ENCODE peak calls at places on chromosomes 7 and 10, in eight cellular contexts. R is transverse colon, Y is A549, F is A673, K is GM23338, W is fibroblast of pulmonary artery, S is WERI-Rb-1, X is fibroblast of mammary gland. O is an unnamed sample.

GRCh38 chr7:38070718-38071117 is 107.3 kb upstream of the STARD3NL start:
- DNase-seq in R (no peak), Y (peak), S (peak), F (peak), K (peak), W (peak), X (peak), O (peak)

GRCh38 chr7:9324513-9324912 is 891.1 kb downstream of the NXPH1 start:
- DNase-seq in W (no peak), S (no peak), K (no peak), R (no peak), Y (no peak), F (no peak), X (no peak), O (no peak)

GRCh38 chr10:132588301-132589013 is 50.9 kb downstream of the INPP5A start:
- DNase-seq in S (no peak), X (peak), W (peak), F (no peak), K (no peak), R (no peak), Y (no peak), O (no peak)

GRCh38 chr7:157299613-157300405 is 37.0 kb upstream of the DNAJB6 start:
- DNase-seq in K (peak), W (no peak), S (no peak), Y (peak), R (no peak), X (peak), F (peak), O (no peak)

GRCh38 chr7:55067748-55068147 is 48.9 kb downstream of the EGFR start:
- DNase-seq in X (no peak), K (no peak), R (no peak), S (no peak), Y (no peak), W (no peak), F (no peak), O (no peak)

GRCh38 chr10:103710490-103710889 is 144.9 kb downstream of the SH3PXD2A start:
- DNase-seq in K (no peak), S (no peak), W (no peak), R (no peak), X (no peak), Y (no peak), F (no peak), O (no peak)

GRCh38 chr10:100100651-100101525 is 19.2 kb upstream of the CPN1 start:
- DNase-seq in S (peak), X (peak), K (peak), F (peak), Y (peak), W (peak), R (no peak), O (no peak)

GRCh38 chr10:34567854-34568253 is 247.2 kb downstream of the PARD3 start:
- DNase-seq in K (no peak), X (no peak), Y (no peak), S (no peak), F (no peak), R (no peak), W (no peak), O (no peak)

GRCh38 chr7:158318511-158318913 is 269.1 kb downstream of the PTPRN2 start:
- DNase-seq in K (no peak), F (no peak), W (no peak), R (no peak), X (no peak), Y (no peak), S (no peak), O (no peak)

GRCh38 chr10:132793871-132794849 is 8.2 kb upstream of the NKX6-2 start:
- DNase-seq in R (no peak), X (peak), Y (no peak), F (peak), K (no peak), S (peak), W (no peak), O (no peak)

GRCh38 chr7:92808006-92808405 is 28.4 kb downstream of the CDK6 start:
- DNase-seq in R (no peak), X (peak), W (no peak), Y (no peak), K (no peak), S (no peak), F (peak), O (no peak)

GRCh38 chr10:33145451-33146188 is 187.6 kb upstream of the ITGB1 start:
- DNase-seq in F (no peak), X (no peak), Y (no peak), R (no peak), W (no peak), S (no peak), K (no peak), O (no peak)

GRCh38 chr10:34286136-34286739 is 528.9 kb downstream of the PARD3 start:
- DNase-seq in S (no peak), W (no peak), X (peak), Y (no peak), K (no peak), R (no peak), F (no peak), O (no peak)

GRCh38 chr10:19702215-19702614 is 114.0 kb upstream of the PLXDC2 start:
- DNase-seq in Y (no peak), K (no peak), X (peak), F (peak), W (peak), R (no peak), S (no peak), O (no peak)

GRCh38 chr7:27723086-27723485 is 16.9 kb upstream of the TAX1BP1 start:
- DNase-seq in W (peak), K (peak), F (peak), S (no peak), R (no peak), X (no peak), Y (no peak), O (no peak)

GRCh38 chr7:92506363-92506762 is 22.0 kb downstream of the PEX1 start:
- DNase-seq in F (no peak), R (no peak), W (no peak), Y (no peak), X (no peak), S (no peak), K (no peak), O (no peak)

GRCh38 chr7:102996957-102997356 is 77.6 kb downstream of the FBXL13 start:
- DNase-seq in K (no peak), W (no peak), R (no peak), S (no peak), F (no peak), X (no peak), Y (no peak), O (no peak)

GRCh38 chr10:62769574-62770242 is 34.8 kb upstream of the ADO start:
- DNase-seq in K (peak), F (peak), S (no peak), R (no peak), W (peak), X (peak), Y (no peak), O (no peak)

GRCh38 chr7:11231190-11231589 is 257.5 kb downstream of the PHF14 start:
- DNase-seq in Y (no peak), R (no peak), X (no peak), F (no peak), W (no peak), K (no peak), S (no peak), O (no peak)

GRCh38 chr10:97640868-97641811 is 669 bp downstream of the PI4K2A start:
- DNase-seq in F (peak), S (peak), R (peak), K (peak), X (peak), Y (no peak), W (peak), O (no peak)

GRCh38 chr7:10475940-10476641 is 497.6 kb upstream of the PHF14 start:
- DNase-seq in Y (no peak), F (no peak), K (peak), X (no peak), S (peak), W (no peak), R (no peak), O (no peak)

GRCh38 chr7:118755067-118755625 is 530.6 kb downstream of the ANKRD7 start:
- DNase-seq in F (no peak), Y (no peak), S (no peak), R (no peak), K (no peak), W (no peak), X (peak), O (no peak)

GRCh38 chr10:117619710-117620405 is 77.3 kb downstream of the EMX2 start:
- DNase-seq in X (peak), S (no peak), Y (no peak), F (no peak), K (no peak), W (no peak), R (no peak), O (no peak)

GRCh38 chr7:117715784-117716445 is 157.3 kb downstream of the CTTNBP2 start:
- DNase-seq in W (peak), K (peak), Y (peak), F (peak), S (peak), R (peak), X (peak), O (peak)

GRCh38 chr7:32179567-32179966 is 109.4 kb upstream of the PDE1C start:
- DNase-seq in K (no peak), S (no peak), Y (no peak), F (no peak), R (no peak), W (peak), X (peak), O (no peak)

GRCh38 chr7:106566174-106566573 is 94.8 kb downstream of the CCDC71L start:
- DNase-seq in W (no peak), S (no peak), K (no peak), Y (no peak), F (no peak), R (no peak), X (no peak), O (no peak)

GRCh38 chr7:106566672-106567071 is 94.3 kb downstream of the CCDC71L start:
- DNase-seq in K (no peak), S (no peak), W (peak), R (no peak), X (no peak), Y (no peak), F (no peak), O (no peak)

GRCh38 chr7:106568680-106569499 is 92.1 kb downstream of the CCDC71L start:
- DNase-seq in R (no peak), F (peak), X (peak), S (peak), Y (no peak), K (peak), W (peak), O (no peak)

GRCh38 chr7:106569500-106569929 is 91.4 kb downstream of the CCDC71L start:
- DNase-seq in S (no peak), Y (no peak), F (no peak), K (no peak), R (no peak), X (no peak), W (no peak), O (no peak)

DNA sequence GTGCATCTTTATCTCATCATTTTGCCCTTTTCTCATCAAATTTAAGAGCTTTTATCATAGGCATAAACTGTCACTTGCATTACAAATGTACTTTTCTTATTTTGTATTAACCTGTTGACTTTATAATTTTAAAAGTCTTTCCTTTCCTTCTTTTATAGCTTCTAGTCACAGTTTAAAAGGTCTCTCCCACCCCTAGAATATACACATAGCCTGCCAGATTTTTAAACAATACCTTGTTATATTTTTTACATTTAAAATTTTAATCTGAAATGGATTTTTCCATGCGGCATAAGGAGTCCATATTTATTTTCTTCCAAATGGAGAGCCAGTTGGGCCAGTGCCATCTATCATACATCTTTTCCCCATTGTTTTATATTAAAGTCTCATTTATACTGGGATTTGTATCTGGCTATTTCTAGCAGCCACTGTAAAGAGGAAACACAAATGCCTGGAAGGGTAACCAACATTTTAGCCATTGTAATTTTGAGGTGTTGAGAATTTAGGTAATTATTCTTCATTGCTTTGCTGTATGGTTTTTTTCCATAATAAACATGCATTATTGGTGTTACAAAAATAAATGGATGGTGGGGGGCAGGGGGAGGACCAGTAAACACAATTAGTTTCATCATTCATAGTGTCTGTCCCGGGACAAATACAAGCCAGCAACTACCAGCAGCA is 92.8 kb downstream of the CCDC71L start:
- DNase-seq in X (no peak), F (no peak), R (no peak), W (no peak), Y (no peak), S (no peak), K (no peak), O (no peak)
- H3K4me3 ChIP-seq in X (no peak), F (no peak), R (no peak), W (no peak), Y (no peak), S (no peak), K (no peak), O (no peak)

DNA sequence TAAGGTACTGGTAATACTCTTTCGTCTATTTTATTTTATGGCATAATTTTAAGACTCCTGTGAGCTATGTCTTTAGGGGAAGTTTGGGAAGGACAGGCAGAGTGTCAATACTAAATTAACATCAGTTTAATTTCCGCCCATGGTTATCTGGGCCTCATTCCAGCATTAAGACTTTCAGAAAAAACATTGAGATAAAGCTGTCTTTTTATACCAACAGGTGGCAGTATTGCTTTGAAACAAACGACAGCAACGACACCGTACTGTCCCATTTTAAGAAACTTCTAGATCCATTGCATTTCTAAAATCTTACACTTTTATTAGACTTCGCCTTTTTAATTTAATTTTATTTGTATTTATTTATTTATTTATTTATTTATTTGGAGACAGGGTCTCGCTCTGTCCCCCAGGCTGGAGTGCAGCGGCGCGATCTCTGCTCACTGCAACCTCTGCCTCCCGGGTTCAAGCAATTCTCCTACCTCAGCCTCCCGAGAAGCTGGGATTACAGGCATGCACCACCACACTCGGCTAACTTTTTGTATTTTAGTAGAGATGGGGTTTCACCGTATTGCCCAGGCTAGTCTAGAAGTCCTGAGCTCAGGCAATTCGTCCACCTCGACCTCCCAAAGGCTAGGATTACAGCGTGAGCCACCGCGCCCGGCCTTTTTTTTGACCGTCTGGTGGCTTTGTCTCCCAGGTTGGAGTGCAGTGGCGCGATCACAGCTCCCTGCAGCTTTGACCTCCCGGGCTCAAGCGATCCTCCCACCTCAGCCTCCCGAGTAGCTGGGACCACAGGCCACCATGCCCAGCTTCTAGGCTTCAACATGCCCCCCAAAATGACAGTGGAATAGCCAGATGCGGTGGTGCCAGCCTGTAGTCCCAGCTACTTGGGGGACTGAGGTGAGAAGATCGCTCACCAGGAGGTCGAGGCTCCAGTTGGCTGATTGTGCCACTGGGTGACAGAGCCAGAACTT is 78.7 kb upstream of the C1GALT1 start:
- DNase-seq in F (peak), K (peak), S (no peak), R (no peak), X (peak), Y (peak), W (peak), O (peak)
- H3K4me3 ChIP-seq in F (no peak), K (no peak), S (no peak), R (peak), X (no peak), Y (no peak), W (no peak), O (no peak)

GRCh38 chr7:101631224-101631714 is 2.2 kb upstream of the MYL10 start:
- DNase-seq in Y (no peak), S (no peak), X (no peak), R (no peak), F (no peak), W (no peak), K (no peak), O (no peak)
- H3K4me3 ChIP-seq in Y (no peak), S (no peak), X (no peak), R (no peak), F (no peak), W (no peak), K (no peak), O (no peak)

DNA sequence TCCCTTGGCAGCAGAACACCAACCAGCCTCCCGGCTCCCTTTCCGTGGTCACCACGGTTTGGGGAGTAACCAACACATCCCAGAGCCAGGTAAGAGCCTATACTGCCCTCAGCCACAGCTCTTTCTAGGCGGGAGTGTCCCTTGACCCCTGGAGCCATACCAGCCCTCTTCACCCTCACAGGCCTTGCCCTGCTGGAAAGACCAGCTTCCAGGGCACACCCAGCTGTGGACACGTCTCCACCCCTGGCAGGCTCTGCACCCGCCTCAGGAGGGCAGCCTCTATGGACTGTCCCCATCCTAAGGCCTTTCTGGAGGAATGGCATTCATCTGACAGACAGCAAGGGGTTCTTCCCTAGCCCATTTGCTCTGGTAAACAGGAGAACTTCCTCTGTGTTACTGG is 57.5 kb upstream of the PPIF start:
- DNase-seq in F (no peak), Y (no peak), X (no peak), K (no peak), R (peak), S (no peak), W (no peak), O (no peak)
- H3K4me3 ChIP-seq in F (no peak), Y (no peak), X (no peak), K (no peak), R (no peak), S (no peak), W (no peak), O (no peak)

GRCh38 chr10:29120216-29120615 is 168.7 kb upstream of the LYZL1 start:
- DNase-seq in F (no peak), S (no peak), Y (peak), R (no peak), X (peak), W (peak), K (no peak), O (peak)
- H3K4me3 ChIP-seq in F (no peak), S (no peak), Y (no peak), R (no peak), X (no peak), W (no peak), K (no peak), O (no peak)

GRCh38 chr7:64429232-64429631 is 115.5 kb downstream of the ZNF736 start:
- DNase-seq in F (no peak), X (no peak), K (no peak), R (no peak), Y (no peak), W (no peak), S (no peak), O (no peak)
- H3K4me3 ChIP-seq in F (no peak), X (no peak), K (no peak), R (no peak), Y (no peak), W (no peak), S (no peak), O (no peak)

GRCh38 chr7:90111-91063 is 102.0 kb upstream of the FAM20C start:
- DNase-seq in X (peak), Y (no peak), R (no peak), F (no peak), S (peak), W (peak), K (no peak), O (no peak)
- H3K4me3 ChIP-seq in X (peak), Y (no peak), R (no peak), F (no peak), S (no peak), W (no peak), K (no peak), O (no peak)

DNA sequence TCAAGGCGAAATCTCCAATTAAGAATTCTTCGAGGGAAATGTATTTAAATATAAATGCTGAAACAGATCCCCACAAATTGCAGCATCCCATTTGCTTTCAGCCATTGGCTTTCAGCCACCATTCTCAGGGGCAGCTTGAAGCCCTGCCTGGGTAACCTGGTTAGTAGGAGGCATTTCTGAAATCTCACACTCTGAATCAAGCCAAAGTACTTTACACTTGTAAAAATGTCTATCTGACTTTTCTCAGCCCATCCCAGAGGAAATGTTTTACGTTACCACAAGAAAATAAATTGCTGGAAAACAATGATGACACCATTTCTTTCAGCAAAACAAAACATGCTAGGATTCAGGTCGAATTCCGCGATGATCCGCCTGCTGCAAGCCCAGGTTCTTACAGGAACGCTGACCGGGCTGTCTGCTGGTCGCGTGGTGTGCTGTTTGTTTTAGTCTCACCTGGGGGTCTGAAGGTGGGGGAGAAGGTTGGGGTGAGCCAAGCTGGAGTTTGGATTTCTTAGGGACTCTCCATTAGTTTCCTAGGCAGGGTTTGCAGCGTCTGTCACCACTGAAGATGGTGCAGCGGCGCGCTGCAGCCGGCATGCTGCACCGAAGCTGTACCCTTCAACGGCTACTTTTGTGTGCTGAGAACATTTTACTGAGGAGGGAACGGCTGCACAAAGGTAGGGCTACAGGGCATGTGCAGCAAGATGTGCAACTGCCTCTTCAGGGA is 48.8 kb downstream of the GCC1 start:
- DNase-seq in K (peak), W (no peak), R (no peak), S (no peak), X (no peak), F (no peak), Y (no peak), O (no peak)
- H3K4me3 ChIP-seq in K (peak), W (no peak), R (no peak), S (no peak), X (no peak), F (no peak), Y (no peak), O (peak)